ENCODE peak calls at places on chromosomes 5 and 9, in six cellular contexts. U is psoas muscle, Y is heart left ventricle, A is cardiac muscle cell, M is astrocyte, G is testis. Z is an unnamed sample.

GRCh38 chr9:98410185-98410697 is 154.8 kb upstream of the TBC1D2 start:
- DNase-seq in Y (peak; percentile 56), G (peak; percentile 33), U (no peak), M (peak; percentile 85), A (peak; percentile 83), Z (no peak)

GRCh38 chr9:27382308-27382707 is 85.4 kb upstream of the EQTN start:
- DNase-seq in M (no peak), G (no peak), U (no peak), A (no peak), Y (no peak), Z (no peak)

GRCh38 chr5:1538741-1539392 is 15.1 kb upstream of the LPCAT1 start:
- DNase-seq in M (no peak), U (no peak), Y (no peak), A (no peak), G (peak; percentile 5), Z (peak; percentile 40)

GRCh38 chr9:137657606-137658005 is 38.8 kb downstream of the EHMT1 start:
- DNase-seq in A (no peak), U (no peak), Y (no peak), M (no peak), G (no peak), Z (no peak)

GRCh38 chr9:121242219-121242954 is 25.6 kb upstream of the GSN start:
- DNase-seq in U (no peak), Y (no peak), M (peak; percentile 82), A (no peak), G (no peak), Z (no peak)

GRCh38 chr9:33374634-33375237 is 27.6 kb downstream of the AQP7 start:
- DNase-seq in Y (peak; percentile 80), A (peak; percentile 89), M (peak; percentile 39), G (peak; percentile 94), U (peak; percentile 66), Z (peak; percentile 92)

GRCh38 chr9:86098793-86099694 is at the start of gene GOLM1:
- DNase-seq in Y (peak; percentile 46), M (peak; percentile 44), U (peak; percentile 60), A (peak; percentile 87), G (peak; percentile 42), Z (peak; percentile 53)

GRCh38 chr5:179606910-179607448 is 16.5 kb downstream of the HNRNPH1 start:
- DNase-seq in G (no peak), Y (no peak), M (no peak), U (peak; percentile 57), A (no peak), Z (no peak)

GRCh38 chr5:7754997-7755596 is 95.8 kb downstream of the CFAP90 start:
- DNase-seq in Y (peak; percentile 13), G (peak; percentile 85), A (peak; percentile 80), M (no peak), U (peak; percentile 81), Z (peak; percentile 84)

GRCh38 chr9:133429641-133430161 is 7.5 kb downstream of the ADAMTS13 start:
- DNase-seq in M (peak; percentile 8), G (peak; percentile 38), U (no peak), A (peak; percentile 60), Y (peak; percentile 26), Z (no peak)

GRCh38 chr5:173420108-173420507 is 91.9 kb upstream of the STC2 start:
- DNase-seq in G (no peak), M (peak; percentile 28), A (no peak), U (no peak), Y (no peak), Z (no peak)

GRCh38 chr9:87812375-87813118 is 70.1 kb upstream of the SPATA31E1 start:
- DNase-seq in M (peak; percentile 81), Y (no peak), A (no peak), U (no peak), G (peak; percentile 29), Z (peak; percentile 42)

GRCh38 chr5:140328036-140328764 is 18.2 kb downstream of the HBEGF start:
- DNase-seq in U (no peak), M (no peak), G (no peak), Y (no peak), A (no peak), Z (no peak)

GRCh38 chr5:101942321-101942882 is 353.7 kb downstream of the SLCO4C1 start:
- DNase-seq in A (peak; percentile 55), M (no peak), G (peak; percentile 48), Y (no peak), U (no peak), Z (no peak)

GRCh38 chr5:31993182-31993961 is 180.7 kb downstream of the GOLPH3 start:
- DNase-seq in G (no peak), A (no peak), M (peak; percentile 82), U (no peak), Y (no peak), Z (no peak)

GRCh38 chr5:109825450-109825849 is 135.7 kb downstream of the MAN2A1 start:
- DNase-seq in M (peak; percentile 27), U (no peak), G (no peak), A (no peak), Y (no peak), Z (no peak)

GRCh38 chr5:109816732-109817131 is 127.0 kb downstream of the MAN2A1 start:
- DNase-seq in M (no peak), U (no peak), A (no peak), Y (no peak), G (no peak), Z (no peak)

GRCh38 chr5:109823597-109823996 is 133.9 kb downstream of the MAN2A1 start:
- DNase-seq in Y (no peak), A (no peak), M (peak; percentile 35), G (no peak), U (no peak), Z (no peak)

GRCh38 chr5:109819878-109820277 is 130.2 kb downstream of the MAN2A1 start:
- DNase-seq in G (no peak), A (no peak), Y (no peak), M (no peak), U (no peak), Z (no peak)
- TF ChIP-seq CTCF in G (no peak), A (no peak), Y (no peak), M (peak; percentile 6), U (no peak), Z (no peak)

DNA sequence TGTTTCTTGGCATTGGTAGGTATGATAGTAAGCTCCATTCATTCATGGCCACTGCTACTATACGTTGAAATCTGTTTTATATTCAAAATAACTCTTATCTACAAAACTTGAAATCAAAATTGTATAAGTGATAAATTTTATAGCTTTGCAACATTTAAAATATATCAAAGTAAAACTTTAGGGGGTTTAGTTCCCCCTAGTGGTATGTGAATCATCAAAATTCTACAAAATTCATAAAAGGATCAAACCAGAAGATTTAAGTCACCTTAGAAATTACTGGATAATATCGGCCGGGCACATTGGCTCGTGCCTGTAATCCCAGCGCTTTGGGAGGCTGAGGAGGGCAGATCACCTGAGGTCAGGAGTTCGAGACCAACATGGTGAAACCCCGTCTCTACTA is 243.0 kb upstream of the CDH18 start:
- DNase-seq in G (no peak), U (no peak), Y (no peak), A (no peak), M (no peak), Z (no peak)
- TF ChIP-seq CTCF in G (no peak), U (no peak), Y (no peak), A (peak; percentile 7), M (no peak), Z (no peak)

GRCh38 chr9:22469928-22470544 is 23.4 kb downstream of the DMRTA1 start:
- DNase-seq in U (no peak), Y (no peak), A (peak; percentile 73), M (peak; percentile 10), G (peak; percentile 52), Z (no peak)
- TF ChIP-seq CTCF in U (peak; percentile 68), Y (peak; percentile 64), A (peak; percentile 53), M (peak; percentile 75), G (no peak), Z (peak; percentile 55)

GRCh38 chr5:177006265-177006972 is at the start of gene UIMC1:
- DNase-seq in U (peak; percentile 95), Y (peak; percentile 92), M (peak; percentile 83), G (peak; percentile 93), A (peak; percentile 97), Z (peak; percentile 92)

GRCh38 chr5:177004961-177005360 is 1.6 kb downstream of the UIMC1 start:
- DNase-seq in A (no peak), M (no peak), Y (no peak), U (no peak), G (no peak), Z (no peak)

GRCh38 chr5:177003649-177004048 is 2.9 kb downstream of the UIMC1 start:
- DNase-seq in G (no peak), M (no peak), A (no peak), Y (no peak), U (no peak), Z (no peak)

GRCh38 chr5:177008716-177009115 is 2.1 kb upstream of the UIMC1 start:
- DNase-seq in G (no peak), U (no peak), Y (no peak), A (no peak), M (no peak), Z (no peak)

DNA sequence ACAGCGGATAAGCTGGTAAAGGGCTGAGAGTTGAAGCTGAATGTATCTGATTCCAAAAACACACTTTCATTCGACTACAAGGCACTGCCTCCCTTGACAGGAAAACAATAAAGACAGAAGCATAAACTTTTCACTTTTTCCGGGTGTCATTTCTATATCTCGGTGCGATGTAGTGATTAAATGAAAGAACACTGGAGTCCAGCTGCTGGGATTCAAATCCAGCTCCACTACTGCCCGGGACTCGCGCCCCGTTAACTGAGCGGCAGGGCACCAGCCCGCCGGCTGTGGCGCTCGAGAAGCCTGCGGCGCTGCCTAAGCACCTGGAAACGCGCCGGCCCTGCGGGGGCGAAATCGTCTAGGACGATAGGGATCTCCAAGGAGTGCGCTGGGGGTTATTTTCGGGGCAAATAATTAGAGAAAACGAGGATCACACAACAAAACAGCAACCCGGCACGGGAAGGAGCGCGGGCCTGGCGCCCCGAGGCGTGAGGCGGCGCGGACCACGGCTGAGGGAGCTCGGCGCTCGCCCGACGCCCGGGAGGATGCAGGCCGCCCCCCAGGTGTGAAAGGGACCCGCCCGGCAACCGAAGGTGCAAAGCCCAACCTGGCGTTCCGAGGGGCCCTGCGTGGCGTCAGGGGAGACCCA is 837 bp downstream of the UIMC1 start:
- DNase-seq in M (peak; percentile 51), G (peak; percentile 79), U (peak; percentile 87), Y (peak; percentile 76), A (peak; percentile 83), Z (peak; percentile 76)
- TF ChIP-seq CTCF in M (peak; percentile 37), G (no peak), U (peak; percentile 67), Y (peak; percentile 69), A (peak; percentile 67), Z (peak; percentile 54)

Z was measured in adrenal gland.